ENCODE peak calls at places on chromosomes 7 and 10, in six cellular contexts. Q, B, N, L, D and Y are unnamed samples.

GRCh38 chr7:19754521-19755116 is 18.8 kb downstream of the TMEM196 start:
- DNase-seq in Q (peak), D (no peak), B (peak), L (peak), N (peak), Y (peak)

GRCh38 chr10:103980246-103980906 is 13.4 kb downstream of the SLK start:
- DNase-seq in L (no peak), B (no peak), D (no peak), Q (no peak), N (no peak), Y (no peak)

GRCh38 chr7:98681951-98682350 is 64.9 kb downstream of the NPTX2 start:
- DNase-seq in B (no peak), D (no peak), Q (no peak), L (no peak), N (peak), Y (no peak)

GRCh38 chr7:139230774-139231512 is at the start of gene UBN2:
- DNase-seq in B (peak), Q (peak), L (peak), D (peak), N (peak), Y (peak)

GRCh38 chr7:142964502-142965246 is 2.5 kb upstream of the KEL start:
- DNase-seq in L (no peak), N (no peak), Q (no peak), D (no peak), B (no peak), Y (no peak)

GRCh38 chr7:42035205-42035604 is 201.8 kb downstream of the GLI3 start:
- DNase-seq in L (no peak), N (no peak), D (no peak), Q (peak), B (no peak), Y (no peak)

GRCh38 chr10:88113232-88113631 is 249.8 kb downstream of the PTEN start:
- DNase-seq in D (no peak), B (no peak), L (no peak), N (no peak), Q (peak), Y (no peak)

GRCh38 chr10:46077141-46077554 is 31.1 kb upstream of the MSMB start:
- DNase-seq in N (no peak), B (no peak), D (no peak), Q (peak), L (no peak), Y (no peak)

GRCh38 chr7:151142686-151143040 is 24.8 kb downstream of the GBX1 start:
- DNase-seq in L (no peak), B (no peak), D (no peak), N (no peak), Q (no peak), Y (peak)